ENCODE peak calls at places on chromosomes 6 and 20, in ten cellular contexts. G is HuH-7.5; S is left ventricle myocardium inferior; C is endodermal cell; R is COR-L47; H is ascending aorta; A is SK-N-MC; U is activated CD8-positive, alpha-beta memory T cell treated with anti-CD3 and anti-CD28 coated beads for 1 hour; P is NCI-H2081; Z is endothelial cell of umbilical vein. V is an unnamed sample.

GRCh38 chr6:160882741-160883340 is 108.7 kb upstream of the MAP3K4 start:
- DNase-seq in R (no peak), H (no peak), C (peak; percentile 74), S (no peak), U (no peak), P (peak; percentile 21), G (no peak), A (no peak), Z (no peak), V (no peak)

GRCh38 chr6:158011478-158011920 is 29.8 kb downstream of the SYNJ2 start:
- DNase-seq in A (no peak), H (no peak), S (peak; percentile 6), C (no peak), U (no peak), P (no peak), R (no peak), G (peak; percentile 73), Z (peak; percentile 69), V (no peak)

GRCh38 chr6:41578714-41579610 is 32.8 kb downstream of the FOXP4 start:
- DNase-seq in U (no peak), A (no peak), G (peak; percentile 50), P (no peak), H (no peak), Z (no peak), C (peak; percentile 93), S (no peak), R (no peak), V (no peak)

GRCh38 chr6:83221886-83222479 is 28.8 kb downstream of the RWDD2A start:
- DNase-seq in Z (peak; percentile 46), S (no peak), C (no peak), H (no peak), A (peak; percentile 66), G (no peak), R (peak; percentile 41), U (no peak), P (peak; percentile 21), V (peak; percentile 12)

GRCh38 chr20:35302421-35303335 is 10.5 kb upstream of the FAM83C start:
- DNase-seq in U (no peak), R (peak; percentile 59), P (peak; percentile 28), S (no peak), C (no peak), H (no peak), G (no peak), Z (no peak), A (no peak), V (peak; percentile 66)

GRCh38 chr6:46010771-46011170 is 4.9 kb downstream of the CLIC5 start:
- DNase-seq in A (no peak), C (no peak), U (no peak), R (no peak), H (no peak), G (no peak), Z (no peak), S (no peak), P (no peak), V (no peak)

GRCh38 chr20:51532577-51533191 is 9.8 kb downstream of the NFATC2 start:
- DNase-seq in P (no peak), Z (no peak), G (no peak), H (peak; percentile 88), A (no peak), U (no peak), C (no peak), R (no peak), S (peak; percentile 52), V (no peak)

GRCh38 chr20:57838670-57839142 is 128.9 kb upstream of the PMEPA1 start:
- DNase-seq in G (no peak), U (no peak), H (no peak), Z (no peak), C (no peak), A (no peak), P (no peak), R (no peak), S (no peak), V (no peak)

GRCh38 chr20:24735263-24735662 is 213.8 kb upstream of the CST7 start:
- DNase-seq in C (no peak), G (no peak), P (no peak), S (no peak), Z (no peak), U (no peak), H (no peak), A (no peak), R (no peak), V (no peak)

GRCh38 chr6:166908812-166909211 is 47.5 kb downstream of the RNASET2 start:
- DNase-seq in A (no peak), C (no peak), P (no peak), S (no peak), G (no peak), H (no peak), R (no peak), U (no peak), Z (no peak), V (no peak)